ENCODE peak calls at places on chromosomes 6 and 20, in seven cellular contexts. D is lower lobe of right lung, S is NCI-H1105 treated with DMSO at 0.1 percent for 48 hours, M is HuH-7, I is heart left ventricle, X is keratinocyte, K is body of pancreas. T is an unnamed sample.

GRCh38 chr6:15234068-15234758 is 11.7 kb upstream of the JARID2 start:
- DNase-seq in D (no peak), S (no peak), M (no peak), I (no peak), X (no peak), K (no peak), T (no peak)

GRCh38 chr20:31652917-31653385 is 15.2 kb downstream of the COX4I2 start:
- DNase-seq in D (no peak), S (peak; percentile 95), M (no peak), I (no peak), X (no peak), K (no peak), T (peak; percentile 36)

GRCh38 chr6:126662966-126663365 is 323.1 kb downstream of the CENPW start:
- DNase-seq in D (no peak), S (no peak), M (no peak), I (no peak), X (no peak), K (no peak), T (no peak)

GRCh38 chr6:19836799-19837510 is at the start of gene ID4:
- DNase-seq in D (peak; percentile 95), S (peak; percentile 90), M (peak; percentile 86), I (peak; percentile 94), X (no peak), K (peak; percentile 94), T (peak; percentile 76)

GRCh38 chr20:51529758-51530157 is 12.8 kb downstream of the NFATC2 start:
- DNase-seq in D (no peak), S (no peak), M (no peak), I (no peak), X (no peak), K (no peak), T (peak; percentile 36)

GRCh38 chr20:43762911-43763310 is 36.1 kb upstream of the GTSF1L start:
- DNase-seq in D (no peak), S (no peak), M (no peak), I (no peak), X (no peak), K (no peak), T (no peak)

GRCh38 chr6:142300758-142301251 is 1.0 kb upstream of the ADGRG6 start:
- DNase-seq in D (peak; percentile 45), S (peak; percentile 32), M (no peak), I (no peak), X (peak; percentile 95), K (peak; percentile 29), T (peak; percentile 79)

GRCh38 chr6:80742481-80742880 is 636.0 kb downstream of the BCKDHB start:
- DNase-seq in D (no peak), S (peak; percentile 48), M (peak; percentile 7), I (peak; percentile 6), X (no peak), K (no peak), T (peak; percentile 58)

T was measured in ELR.